ENCODE peak calls at places on chromosomes 12 and 14, in seven cellular contexts. J, Z, V, A, K, B and T are unnamed samples.
A peak's percentile ranks its signal among the peaks of the same experiment; 100 is the strongest.

GRCh38 chr14:69922198-69922597 is 43.0 kb downstream of the SMOC1 start:
- DNase-seq in J (no peak), K (no peak), B (no peak), Z (no peak), V (no peak), A (no peak), T (no peak)

GRCh38 chr12:132228535-132229422 is 84.5 kb downstream of the NOC4L start:
- DNase-seq in V (no peak), A (no peak), J (no peak), Z (no peak), B (no peak), K (no peak), T (no peak)

GRCh38 chr14:87332001-87332400 is 661.0 kb downstream of the GALC start:
- DNase-seq in B (no peak), A (no peak), J (no peak), Z (no peak), V (no peak), K (no peak), T (no peak)

GRCh38 chr12:84315926-84316325 is 596.7 kb downstream of the SLC6A15 start:
- DNase-seq in J (no peak), B (no peak), A (no peak), K (no peak), V (no peak), Z (no peak), T (no peak)

GRCh38 chr12:52395761-52396434 is 10.2 kb downstream of the KRT82 start:
- DNase-seq in V (no peak), B (no peak), Z (no peak), K (no peak), J (no peak), A (peak; percentile 97), T (no peak)

GRCh38 chr12:1758887-1759286 is 61.5 kb upstream of the LRTM2 start:
- DNase-seq in Z (no peak), J (no peak), A (no peak), B (no peak), V (no peak), K (no peak), T (peak; percentile 47)

GRCh38 chr12:3117144-3117581 is 40.0 kb downstream of the TSPAN9 start:
- DNase-seq in V (no peak), K (no peak), B (no peak), Z (no peak), J (no peak), A (no peak), T (no peak)

GRCh38 chr12:12648951-12649650 is 37.4 kb downstream of the CREBL2 start:
- DNase-seq in A (no peak), Z (no peak), V (no peak), B (no peak), J (no peak), K (no peak), T (no peak)

GRCh38 chr14:68104518-68104917 is 284.9 kb downstream of the RAD51B start:
- DNase-seq in A (no peak), K (no peak), V (no peak), Z (no peak), J (no peak), B (no peak), T (no peak)

GRCh38 chr14:25381498-25381897 is 331.6 kb upstream of the STXBP6 start:
- DNase-seq in K (no peak), V (no peak), B (no peak), A (no peak), J (no peak), Z (no peak), T (peak; percentile 16)

GRCh38 chr14:22502007-22502406 is 87.0 kb downstream of the DAD1 start:
- DNase-seq in B (no peak), V (no peak), Z (no peak), A (no peak), J (no peak), K (no peak), T (no peak)

GRCh38 chr12:82529096-82529495 is 157.6 kb upstream of the TMTC2 start:
- DNase-seq in K (no peak), J (no peak), Z (no peak), V (no peak), B (no peak), A (no peak), T (no peak)

GRCh38 chr14:101520621-101521305 is 40.5 kb upstream of the DIO3 start:
- DNase-seq in K (no peak), J (no peak), A (no peak), V (no peak), Z (no peak), B (no peak), T (no peak)

GRCh38 chr14:21136024-21136423 is 19.8 kb downstream of the OR5AU1 start:
- DNase-seq in V (peak; percentile 4), K (no peak), A (no peak), B (no peak), Z (no peak), J (no peak), T (peak; percentile 27)

GRCh38 chr12:1282670-1283361 is 291.8 kb downstream of the ERC1 start:
- DNase-seq in B (no peak), A (no peak), V (no peak), J (no peak), Z (no peak), K (no peak), T (no peak)